ENCODE peak calls at places on chromosomes 5 and 9, in eight cellular contexts. M is endothelial cell; H is HTR-8/SVneo; J is stimulated activated CD4-positive, alpha-beta T cell treated with anti-CD3 and anti-CD28 coated beads, Interleukin-15, amount 100 ng/mL, for 24 hours; E is LoVo; U is hippocampal formation; N is fibroblast of the aortic adventitia; W is GDM1. X is an unnamed sample.
A peak's percentile ranks its signal among the peaks of the same experiment; 100 is the strongest.

GRCh38 chr5:89260254-89260653 is 377.3 kb upstream of the MEF2C start:
- DNase-seq in H (no peak), J (no peak), E (no peak), M (no peak), N (peak; percentile 58), U (no peak), W (no peak), X (peak; percentile 23)

GRCh38 chr9:87818308-87818707 is 64.4 kb upstream of the SPATA31E1 start:
- DNase-seq in J (no peak), W (no peak), M (no peak), H (no peak), E (no peak), U (no peak), N (no peak), X (no peak)

GRCh38 chr9:127423591-127423933 is 620 bp upstream of the ZNF79 start:
- DNase-seq in H (no peak), N (no peak), W (no peak), J (no peak), M (no peak), E (no peak), U (no peak), X (no peak)

GRCh38 chr9:88991066-88992030 is at the start of gene S1PR3:
- DNase-seq in W (no peak), M (peak; percentile 64), E (no peak), N (peak; percentile 32), J (peak; percentile 71), H (peak; percentile 45), U (no peak), X (no peak)

GRCh38 chr5:102617187-102617856 is 118.5 kb upstream of the SLCO6A1 start:
- DNase-seq in E (no peak), M (no peak), N (no peak), J (no peak), W (no peak), U (no peak), H (no peak), X (peak; percentile 6)

GRCh38 chr9:8486095-8486494 is 686.5 kb upstream of the DMAC1 start:
- DNase-seq in E (no peak), W (peak; percentile 8), N (peak; percentile 42), M (peak; percentile 64), H (no peak), U (no peak), J (peak; percentile 4), X (peak; percentile 1)

GRCh38 chr5:82183828-82184227 is 94.3 kb downstream of the RPS23 start:
- DNase-seq in N (peak; percentile 79), E (peak; percentile 46), U (no peak), J (no peak), M (no peak), H (no peak), W (no peak), X (peak; percentile 69)

GRCh38 chr9:127813739-127814226 is 11.1 kb downstream of the FPGS start:
- DNase-seq in J (no peak), N (no peak), U (no peak), E (no peak), W (no peak), M (no peak), H (no peak), X (no peak)

GRCh38 chr9:2313512-2313911 is 298.4 kb downstream of the SMARCA2 start:
- DNase-seq in W (no peak), N (no peak), J (no peak), U (no peak), E (no peak), M (no peak), H (no peak), X (no peak)

GRCh38 chr5:148730955-148731898 is 76.9 kb upstream of the HTR4 start:
- DNase-seq in N (peak; percentile 95), W (peak; percentile 58), J (peak; percentile 75), U (peak; percentile 91), H (peak; percentile 52), M (peak; percentile 74), E (peak; percentile 92), X (peak; percentile 78)

GRCh38 chr5:83145241-83145640 is 67.9 kb downstream of the XRCC4 start:
- DNase-seq in M (no peak), H (no peak), E (no peak), N (peak; percentile 24), J (no peak), U (no peak), W (no peak), X (peak; percentile 60)

GRCh38 chr9:116156621-116157314 is 3.2 kb downstream of the PAPPA start:
- DNase-seq in H (no peak), J (no peak), W (no peak), N (peak; percentile 93), M (peak; percentile 22), U (no peak), E (peak; percentile 27), X (peak; percentile 88)

GRCh38 chr9:125674981-125675973 is 31.7 kb downstream of the MAPKAP1 start:
- DNase-seq in M (no peak), J (no peak), E (peak; percentile 78), N (peak; percentile 86), W (no peak), H (peak; percentile 75), U (no peak), X (peak; percentile 91)